ENCODE peak calls at places on chromosomes 16 and 17, in six cellular contexts. One of them, this sample, is unnamed.

GRCh38 chr17:76714336-76714735 is 3.6 kb upstream of the MXRA7 start:
- DNase-seq in NCI-H460: no peak
- DNase-seq in BE2C: no peak
- DNase-seq in naive thymus-derived CD4-positive, alpha-beta T cell: no peak
- DNase-seq in adipocyte: no peak
- DNase-seq in astrocyte of the hippocampus: no peak
- DNase-seq in this sample: no peak

GRCh38 chr17:72466199-72466598 is 345.4 kb downstream of the SOX9 start:
- DNase-seq in naive thymus-derived CD4-positive, alpha-beta T cell: no peak
- DNase-seq in NCI-H460: peak
- DNase-seq in astrocyte of the hippocampus: peak
- DNase-seq in adipocyte: peak
- DNase-seq in BE2C: no peak
- DNase-seq in this sample: peak

GRCh38 chr16:2915196-2915929 is 3.6 kb downstream of the FLYWCH1 start:
- DNase-seq in astrocyte of the hippocampus: no peak
- DNase-seq in BE2C: no peak
- DNase-seq in NCI-H460: no peak
- DNase-seq in naive thymus-derived CD4-positive, alpha-beta T cell: no peak
- DNase-seq in adipocyte: peak
- DNase-seq in this sample: no peak

GRCh38 chr17:53655591-53655990 is 167.1 kb upstream of the KIF2B start:
- DNase-seq in astrocyte of the hippocampus: peak
- DNase-seq in adipocyte: no peak
- DNase-seq in naive thymus-derived CD4-positive, alpha-beta T cell: no peak
- DNase-seq in BE2C: no peak
- DNase-seq in NCI-H460: no peak
- DNase-seq in this sample: no peak

GRCh38 chr17:78365561-78366108 is 5.8 kb upstream of the SOCS3 start:
- DNase-seq in naive thymus-derived CD4-positive, alpha-beta T cell: no peak
- DNase-seq in adipocyte: peak
- DNase-seq in NCI-H460: no peak
- DNase-seq in astrocyte of the hippocampus: peak
- DNase-seq in BE2C: no peak
- DNase-seq in this sample: no peak

GRCh38 chr16:728131-728889 is 1.4 kb downstream of the HAGHL start:
- DNase-seq in astrocyte of the hippocampus: peak
- DNase-seq in naive thymus-derived CD4-positive, alpha-beta T cell: peak
- DNase-seq in NCI-H460: peak
- DNase-seq in adipocyte: peak
- DNase-seq in BE2C: peak
- DNase-seq in this sample: no peak

GRCh38 chr16:8957509-8958157 is 6.1 kb downstream of the USP7 start:
- DNase-seq in adipocyte: no peak
- DNase-seq in NCI-H460: no peak
- DNase-seq in naive thymus-derived CD4-positive, alpha-beta T cell: no peak
- DNase-seq in astrocyte of the hippocampus: no peak
- DNase-seq in BE2C: no peak
- DNase-seq in this sample: no peak

GRCh38 chr16:31211960-31212359 is 2.0 kb upstream of the TRIM72 start:
- DNase-seq in adipocyte: no peak
- DNase-seq in BE2C: no peak
- DNase-seq in NCI-H460: no peak
- DNase-seq in naive thymus-derived CD4-positive, alpha-beta T cell: no peak
- DNase-seq in astrocyte of the hippocampus: no peak
- DNase-seq in this sample: no peak

GRCh38 chr17:8728251-8728925 is 16.2 kb downstream of the CCDC42 start:
- DNase-seq in BE2C: no peak
- DNase-seq in NCI-H460: no peak
- DNase-seq in naive thymus-derived CD4-positive, alpha-beta T cell: no peak
- DNase-seq in astrocyte of the hippocampus: no peak
- DNase-seq in adipocyte: no peak
- DNase-seq in this sample: no peak

GRCh38 chr17:8611671-8612298 is 18.7 kb downstream of the MYH10 start:
- DNase-seq in BE2C: no peak
- DNase-seq in NCI-H460: no peak
- DNase-seq in adipocyte: peak
- DNase-seq in astrocyte of the hippocampus: peak
- DNase-seq in naive thymus-derived CD4-positive, alpha-beta T cell: no peak
- DNase-seq in this sample: no peak

GRCh38 chr17:16304832-16305231 is 48.4 kb downstream of the CENPV start:
- DNase-seq in adipocyte: peak
- DNase-seq in astrocyte of the hippocampus: peak
- DNase-seq in naive thymus-derived CD4-positive, alpha-beta T cell: peak
- DNase-seq in NCI-H460: peak
- DNase-seq in BE2C: peak
- DNase-seq in this sample: no peak

GRCh38 chr17:81090361-81091133 is 55.6 kb downstream of the BAIAP2 start:
- DNase-seq in adipocyte: peak
- DNase-seq in BE2C: peak
- DNase-seq in astrocyte of the hippocampus: no peak
- DNase-seq in naive thymus-derived CD4-positive, alpha-beta T cell: no peak
- DNase-seq in NCI-H460: no peak
- DNase-seq in this sample: peak

GRCh38 chr17:58232707-58233156 is 5.7 kb upstream of the LPO start:
- DNase-seq in astrocyte of the hippocampus: peak
- DNase-seq in naive thymus-derived CD4-positive, alpha-beta T cell: no peak
- DNase-seq in adipocyte: no peak
- DNase-seq in NCI-H460: no peak
- DNase-seq in BE2C: no peak
- DNase-seq in this sample: peak

GRCh38 chr16:58128721-58129096 is 472 bp downstream of the CFAP20 start:
- DNase-seq in naive thymus-derived CD4-positive, alpha-beta T cell: no peak
- DNase-seq in astrocyte of the hippocampus: no peak
- DNase-seq in adipocyte: peak
- DNase-seq in NCI-H460: no peak
- DNase-seq in BE2C: peak
- DNase-seq in this sample: no peak

GRCh38 chr16:81616321-81617020 is 162.6 kb upstream of the PLCG2 start:
- DNase-seq in BE2C: peak
- DNase-seq in astrocyte of the hippocampus: peak
- DNase-seq in adipocyte: peak
- DNase-seq in NCI-H460: no peak
- DNase-seq in naive thymus-derived CD4-positive, alpha-beta T cell: peak
- DNase-seq in this sample: no peak

GRCh38 chr16:75234856-75235696 is 16.3 kb downstream of the CTRB1 start:
- DNase-seq in astrocyte of the hippocampus: no peak
- DNase-seq in adipocyte: no peak
- DNase-seq in NCI-H460: no peak
- DNase-seq in naive thymus-derived CD4-positive, alpha-beta T cell: no peak
- DNase-seq in BE2C: no peak
- DNase-seq in this sample: no peak

GRCh38 chr16:11481987-11482386 is 104.7 kb downstream of the LITAF start:
- DNase-seq in astrocyte of the hippocampus: no peak
- DNase-seq in naive thymus-derived CD4-positive, alpha-beta T cell: no peak
- DNase-seq in adipocyte: no peak
- DNase-seq in NCI-H460: no peak
- DNase-seq in BE2C: no peak
- DNase-seq in this sample: no peak

GRCh38 chr16:24986512-24987303 is 28.5 kb downstream of the ARHGAP17 start:
- DNase-seq in NCI-H460: peak
- DNase-seq in adipocyte: peak
- DNase-seq in astrocyte of the hippocampus: peak
- DNase-seq in BE2C: no peak
- DNase-seq in naive thymus-derived CD4-positive, alpha-beta T cell: no peak
- DNase-seq in this sample: no peak

GRCh38 chr17:59791603-59792457 is 84.4 kb downstream of the VMP1 start:
- DNase-seq in BE2C: no peak
- DNase-seq in naive thymus-derived CD4-positive, alpha-beta T cell: no peak
- DNase-seq in NCI-H460: no peak
- DNase-seq in adipocyte: peak
- DNase-seq in astrocyte of the hippocampus: peak
- DNase-seq in this sample: no peak

GRCh38 chr16:17590711-17591654 is 120.2 kb upstream of the XYLT1 start:
- DNase-seq in adipocyte: no peak
- DNase-seq in BE2C: no peak
- DNase-seq in naive thymus-derived CD4-positive, alpha-beta T cell: no peak
- DNase-seq in NCI-H460: no peak
- DNase-seq in astrocyte of the hippocampus: no peak
- DNase-seq in this sample: no peak

GRCh38 chr16:51193879-51194278 is 42.8 kb upstream of the SALL1 start:
- DNase-seq in naive thymus-derived CD4-positive, alpha-beta T cell: no peak
- DNase-seq in adipocyte: no peak
- DNase-seq in astrocyte of the hippocampus: no peak
- DNase-seq in NCI-H460: no peak
- DNase-seq in BE2C: no peak
- DNase-seq in this sample: no peak

This sample was measured in keratinocyte.